ENCODE peak calls at places on chromosomes 13 and 19, in nine cellular contexts. S, D, A, P, F, V, W, O and M are unnamed samples.

GRCh38 chr13:41613984-41614581 is 156.7 kb downstream of the RGCC start:
- DNase-seq in S (peak; percentile 62), D (no peak), A (peak; percentile 41), P (peak; percentile 94), F (peak; percentile 54), V (no peak), W (no peak), O (no peak), M (no peak)

GRCh38 chr19:19214892-19215291 is 3.1 kb downstream of the NCAN start:
- DNase-seq in S (no peak), D (peak; percentile 98), A (peak; percentile 88), P (no peak), F (peak; percentile 46), V (peak; percentile 47), W (peak; percentile 85), O (no peak), M (no peak)

GRCh38 chr19:31355330-31356289 is 6.4 kb upstream of the TSHZ3 start:
- DNase-seq in S (no peak), D (no peak), A (no peak), P (no peak), F (no peak), V (no peak), W (peak; percentile 69), O (no peak), M (no peak)

GRCh38 chr19:18280247-18281081 is 958 bp downstream of the JUND start:
- DNase-seq in S (peak; percentile 94), D (peak; percentile 58), A (peak; percentile 64), P (no peak), F (peak; percentile 75), V (peak; percentile 73), W (peak; percentile 60), O (peak; percentile 87), M (peak; percentile 35)

GRCh38 chr13:72540818-72541217 is 186.6 kb downstream of the MZT1 start:
- DNase-seq in S (no peak), D (no peak), A (no peak), P (no peak), F (no peak), V (no peak), W (no peak), O (no peak), M (no peak)

GRCh38 chr19:47704024-47704423 is 9.2 kb upstream of the EHD2 start:
- DNase-seq in S (no peak), D (no peak), A (no peak), P (no peak), F (no peak), V (no peak), W (no peak), O (no peak), M (no peak)

GRCh38 chr13:45879666-45880065 is 28.1 kb upstream of the SIAH3 start:
- DNase-seq in S (no peak), D (peak; percentile 34), A (no peak), P (no peak), F (no peak), V (peak; percentile 43), W (peak; percentile 72), O (no peak), M (no peak)

GRCh38 chr13:41696163-41697003 is 239.0 kb downstream of the RGCC start:
- DNase-seq in S (no peak), D (no peak), A (no peak), P (no peak), F (no peak), V (no peak), W (no peak), O (no peak), M (no peak)

GRCh38 chr19:40265055-40265762 is 19.9 kb downstream of the AKT2 start:
- DNase-seq in S (no peak), D (no peak), A (no peak), P (no peak), F (no peak), V (no peak), W (no peak), O (no peak), M (no peak)

GRCh38 chr19:8626823-8627222 is 3.6 kb upstream of the NFILZ start:
- DNase-seq in S (no peak), D (no peak), A (no peak), P (no peak), F (no peak), V (no peak), W (no peak), O (no peak), M (no peak)

GRCh38 chr19:15418112-15418587 is 638 bp downstream of the AKAP8L start:
- DNase-seq in S (no peak), D (no peak), A (peak; percentile 51), P (no peak), F (peak; percentile 29), V (no peak), W (no peak), O (no peak), M (no peak)

GRCh38 chr13:113995051-113995601 is 21.2 kb upstream of the C13orf46 start:
- DNase-seq in S (peak; percentile 53), D (peak; percentile 46), A (no peak), P (no peak), F (no peak), V (no peak), W (no peak), O (no peak), M (no peak)

GRCh38 chr13:111460548-111461444 is 140.4 kb downstream of the TEX29 start:
- DNase-seq in S (no peak), D (peak; percentile 47), A (no peak), P (peak; percentile 15), F (peak; percentile 83), V (peak; percentile 24), W (peak; percentile 71), O (peak; percentile 47), M (no peak)
- TF ChIP-seq CTCF in S (peak; percentile 46), D (peak; percentile 43), A (no peak), P (peak; percentile 45), F (peak; percentile 46), V (no peak), W (peak; percentile 63), O (no peak), M (no peak)

DNA sequence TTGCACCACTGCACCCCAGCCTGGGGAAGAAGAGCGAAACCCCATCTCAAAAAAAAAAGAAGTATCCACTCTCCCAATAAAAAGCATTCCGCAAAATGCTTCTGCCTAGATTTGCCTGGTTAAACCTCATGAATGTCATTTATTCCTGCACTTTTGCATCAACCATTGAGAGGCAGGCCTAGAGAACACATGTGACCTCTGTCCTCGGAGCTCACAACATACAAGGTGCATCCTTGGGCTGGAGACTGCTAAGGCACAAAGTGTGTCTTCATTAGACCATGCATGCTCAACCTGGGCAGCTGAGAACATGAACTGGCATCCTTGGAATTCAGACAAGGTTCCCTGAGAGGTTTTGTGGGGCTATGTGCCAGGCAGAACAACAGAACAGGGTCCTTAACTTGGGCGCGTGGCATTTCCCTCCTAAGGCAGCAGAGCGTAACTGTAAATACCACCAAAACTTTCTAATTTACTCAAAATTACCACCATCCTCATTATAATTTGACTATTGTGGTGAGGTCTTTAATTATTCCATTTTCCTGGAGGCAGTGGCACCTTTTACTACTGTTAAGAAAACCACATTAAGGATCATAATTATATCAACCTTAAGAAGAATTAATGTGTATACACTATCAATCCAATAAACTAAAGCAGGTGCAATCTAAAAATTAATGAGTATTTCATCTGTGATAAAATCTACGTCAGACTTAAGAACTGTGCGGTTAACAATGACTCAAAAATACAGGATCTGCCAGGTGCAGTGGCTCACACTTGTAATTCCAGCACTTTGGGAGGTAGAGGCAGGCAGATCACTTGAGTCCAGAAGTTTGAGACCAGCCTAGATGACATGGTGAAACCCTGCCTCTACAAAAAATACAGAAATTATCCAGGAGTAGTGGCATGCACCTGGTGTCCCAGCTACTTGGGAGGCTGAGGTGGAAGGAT is 13.8 kb downstream of the RCBTB1 start:
- DNase-seq in S (no peak), D (no peak), A (no peak), P (no peak), F (no peak), V (no peak), W (no peak), O (no peak), M (no peak)
- TF ChIP-seq CTCF in S (no peak), D (no peak), A (no peak), P (no peak), F (no peak), V (no peak), W (no peak), O (no peak), M (no peak)

GRCh38 chr13:42821437-42821836 is 40.1 kb downstream of the FAM216B start:
- DNase-seq in S (no peak), D (no peak), A (no peak), P (peak; percentile 84), F (no peak), V (no peak), W (no peak), O (no peak), M (no peak)

GRCh38 chr13:42815686-42816085 is 34.3 kb downstream of the FAM216B start:
- DNase-seq in S (no peak), D (no peak), A (no peak), P (no peak), F (no peak), V (no peak), W (no peak), O (no peak), M (no peak)

GRCh38 chr13:42816538-42816937 is 35.2 kb downstream of the FAM216B start:
- DNase-seq in S (no peak), D (no peak), A (no peak), P (no peak), F (no peak), V (no peak), W (no peak), O (no peak), M (no peak)

GRCh38 chr13:42820450-42820849 is 39.1 kb downstream of the FAM216B start:
- DNase-seq in S (no peak), D (no peak), A (no peak), P (no peak), F (no peak), V (no peak), W (no peak), O (no peak), M (no peak)

DNA sequence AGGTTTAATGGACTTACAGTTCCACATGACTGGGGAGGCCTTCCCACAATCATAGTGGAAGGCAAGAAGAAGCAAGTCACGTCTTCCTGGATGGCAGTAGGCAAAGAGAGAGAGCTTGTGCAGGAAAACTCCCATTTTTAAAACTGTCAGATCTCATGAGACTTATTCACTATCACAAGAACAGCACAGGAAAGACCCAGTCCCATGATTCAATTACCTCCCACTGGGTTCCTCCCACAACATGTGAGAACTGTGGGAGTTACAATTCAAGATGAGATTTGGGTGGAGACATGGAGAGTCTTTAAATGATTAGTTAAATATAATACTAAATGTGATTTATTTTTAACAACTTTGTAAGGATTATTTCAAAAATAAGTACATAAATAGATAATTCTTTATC is 38.3 kb downstream of the FAM216B start:
- DNase-seq in S (no peak), D (no peak), A (no peak), P (no peak), F (no peak), V (no peak), W (no peak), O (no peak), M (no peak)
- TF ChIP-seq CTCF in S (no peak), D (no peak), A (no peak), P (no peak), F (no peak), V (no peak), W (no peak), O (no peak), M (no peak)

DNA sequence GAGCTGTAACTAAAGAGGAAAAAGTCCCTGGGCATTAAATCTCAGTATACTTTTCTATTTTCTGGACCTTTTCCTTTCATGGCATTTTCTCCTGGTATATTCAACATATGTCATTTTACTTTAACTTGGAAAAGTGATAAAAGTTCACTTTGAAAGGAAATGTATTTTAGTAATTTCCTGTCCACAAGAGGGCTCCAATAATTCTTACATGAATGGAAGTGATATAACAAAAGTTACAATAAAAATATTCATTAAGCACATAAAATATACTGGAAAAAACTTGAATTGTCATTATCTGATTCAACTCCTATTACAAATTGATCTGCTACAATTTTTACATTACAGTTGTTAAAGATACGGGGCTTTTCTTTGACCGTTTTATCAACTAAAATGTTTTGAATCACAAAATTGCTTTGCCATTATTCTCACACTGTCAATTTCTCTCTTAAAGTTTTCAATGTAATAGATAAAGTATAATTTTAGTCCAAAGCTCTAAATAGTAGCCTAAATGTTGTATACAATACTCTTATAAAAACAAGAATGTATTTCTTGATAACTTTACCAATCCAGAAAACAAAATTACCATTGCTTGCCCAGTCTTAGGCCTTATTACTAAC is 4.9 kb downstream of the UBL3 start:
- DNase-seq in S (no peak), D (no peak), A (no peak), P (no peak), F (no peak), V (no peak), W (no peak), O (no peak), M (no peak)
- TF ChIP-seq CTCF in S (peak; percentile 34), D (no peak), A (peak; percentile 52), P (no peak), F (no peak), V (no peak), W (peak; percentile 41), O (peak; percentile 36), M (no peak)